ENCODE peak calls at places on chromosomes 4 and X, in five cellular contexts. One of them, this sample, is unnamed.

GRCh38 chrX:153731117-153731844 is 6.6 kb downstream of the ABCD1 start:
- DNase-seq in tibial nerve: peak
- DNase-seq in neural progenitor cell: no peak
- DNase-seq in fibroblast of lung: no peak
- DNase-seq in lower lobe of right lung: no peak
- DNase-seq in this sample: no peak

GRCh38 chr4:52051213-52051614 is at the start of gene SPATA18:
- DNase-seq in tibial nerve: no peak
- DNase-seq in lower lobe of right lung: peak
- DNase-seq in neural progenitor cell: peak
- DNase-seq in fibroblast of lung: no peak
- DNase-seq in this sample: peak

GRCh38 chr4:167234388-167234881 is at the start of gene SPOCK3:
- DNase-seq in neural progenitor cell: peak
- DNase-seq in tibial nerve: no peak
- DNase-seq in lower lobe of right lung: peak
- DNase-seq in fibroblast of lung: peak
- DNase-seq in this sample: peak

GRCh38 chr4:154491731-154492249 is at the start of gene DCHS2:
- DNase-seq in neural progenitor cell: peak
- DNase-seq in tibial nerve: no peak
- DNase-seq in fibroblast of lung: no peak
- DNase-seq in lower lobe of right lung: no peak
- DNase-seq in this sample: no peak

GRCh38 chr4:61443813-61444510 is 243.8 kb downstream of the ADGRL3 start:
- DNase-seq in neural progenitor cell: no peak
- DNase-seq in lower lobe of right lung: no peak
- DNase-seq in fibroblast of lung: peak
- DNase-seq in tibial nerve: no peak
- DNase-seq in this sample: no peak

GRCh38 chrX:135168533-135168932 is 2.7 kb downstream of the CT55 start:
- DNase-seq in tibial nerve: no peak
- DNase-seq in fibroblast of lung: no peak
- DNase-seq in lower lobe of right lung: no peak
- DNase-seq in neural progenitor cell: no peak
- DNase-seq in this sample: no peak

GRCh38 chrX:48864210-48864609 is 28.8 kb upstream of the PCSK1N start:
- DNase-seq in fibroblast of lung: peak
- DNase-seq in tibial nerve: no peak
- DNase-seq in lower lobe of right lung: no peak
- DNase-seq in neural progenitor cell: no peak
- DNase-seq in this sample: no peak

GRCh38 chr4:8353912-8354453 is 84.4 kb downstream of the HTRA3 start:
- DNase-seq in fibroblast of lung: peak
- DNase-seq in tibial nerve: no peak
- DNase-seq in neural progenitor cell: no peak
- DNase-seq in lower lobe of right lung: no peak
- DNase-seq in this sample: no peak

GRCh38 chrX:97109730-97110129 is 226.0 kb downstream of the RPA4 start:
- DNase-seq in tibial nerve: no peak
- DNase-seq in lower lobe of right lung: no peak
- DNase-seq in neural progenitor cell: no peak
- DNase-seq in fibroblast of lung: no peak
- DNase-seq in this sample: no peak

GRCh38 chrX:70464051-70464450 is 19.4 kb downstream of the DLG3 start:
- DNase-seq in lower lobe of right lung: no peak
- DNase-seq in tibial nerve: no peak
- DNase-seq in neural progenitor cell: no peak
- DNase-seq in fibroblast of lung: no peak
- DNase-seq in this sample: no peak

GRCh38 chr4:85825937-85826678 is 351.2 kb downstream of the ARHGAP24 start:
- DNase-seq in tibial nerve: no peak
- DNase-seq in lower lobe of right lung: no peak
- DNase-seq in fibroblast of lung: peak
- DNase-seq in neural progenitor cell: peak
- DNase-seq in this sample: no peak

GRCh38 chrX:69158166-69159040 is 6.8 kb downstream of the PJA1 start:
- DNase-seq in neural progenitor cell: peak
- DNase-seq in fibroblast of lung: peak
- DNase-seq in lower lobe of right lung: no peak
- DNase-seq in tibial nerve: peak
- DNase-seq in this sample: peak

GRCh38 chr4:36388710-36389109 is 107.3 kb downstream of the DTHD1 start:
- DNase-seq in neural progenitor cell: peak
- DNase-seq in tibial nerve: no peak
- DNase-seq in fibroblast of lung: no peak
- DNase-seq in lower lobe of right lung: no peak
- DNase-seq in this sample: no peak

GRCh38 chrX:129522184-129523059 is 868 bp downstream of the SMARCA1 start:
- DNase-seq in lower lobe of right lung: peak
- DNase-seq in neural progenitor cell: peak
- DNase-seq in tibial nerve: peak
- DNase-seq in fibroblast of lung: peak
- DNase-seq in this sample: no peak

GRCh38 chr4:93771640-93772411 is 56.7 kb upstream of the ATOH1 start:
- DNase-seq in tibial nerve: no peak
- DNase-seq in fibroblast of lung: peak
- DNase-seq in lower lobe of right lung: no peak
- DNase-seq in neural progenitor cell: no peak
- DNase-seq in this sample: no peak

GRCh38 chrX:106898462-106898861 is 4.7 kb downstream of the RIPPLY1 start:
- DNase-seq in fibroblast of lung: peak
- DNase-seq in neural progenitor cell: peak
- DNase-seq in lower lobe of right lung: no peak
- DNase-seq in tibial nerve: no peak
- DNase-seq in this sample: peak

GRCh38 chr4:155629183-155629825 is 37.3 kb upstream of the GUCY1A1 start:
- DNase-seq in fibroblast of lung: no peak
- DNase-seq in lower lobe of right lung: no peak
- DNase-seq in neural progenitor cell: no peak
- DNase-seq in tibial nerve: no peak
- DNase-seq in this sample: no peak

GRCh38 chrX:133561251-133561650 is 146.0 kb upstream of the GPC4 start:
- DNase-seq in lower lobe of right lung: no peak
- DNase-seq in neural progenitor cell: no peak
- DNase-seq in tibial nerve: no peak
- DNase-seq in fibroblast of lung: no peak
- DNase-seq in this sample: no peak

GRCh38 chr4:102736636-102737549 is 23.9 kb downstream of the MANBA start:
- DNase-seq in neural progenitor cell: no peak
- DNase-seq in fibroblast of lung: no peak
- DNase-seq in lower lobe of right lung: no peak
- DNase-seq in tibial nerve: no peak
- DNase-seq in this sample: no peak

GRCh38 chr4:153205028-153205648 is 895 bp downstream of the TRIM2 start:
- DNase-seq in fibroblast of lung: no peak
- DNase-seq in tibial nerve: no peak
- DNase-seq in neural progenitor cell: peak
- DNase-seq in lower lobe of right lung: no peak
- DNase-seq in this sample: no peak

GRCh38 chr4:102732678-102733445 is 27.9 kb downstream of the MANBA start:
- DNase-seq in lower lobe of right lung: no peak
- DNase-seq in neural progenitor cell: no peak
- DNase-seq in fibroblast of lung: no peak
- DNase-seq in tibial nerve: no peak
- DNase-seq in this sample: no peak

GRCh38 chr4:114272226-114272625 is 292.8 kb upstream of the ARSJ start:
- DNase-seq in tibial nerve: no peak
- DNase-seq in lower lobe of right lung: no peak
- DNase-seq in fibroblast of lung: peak
- DNase-seq in neural progenitor cell: no peak
- DNase-seq in this sample: peak

GRCh38 chr4:80265571-80266266 is 745 bp upstream of the FGF5 start:
- DNase-seq in lower lobe of right lung: no peak
- DNase-seq in neural progenitor cell: peak
- DNase-seq in fibroblast of lung: peak
- DNase-seq in tibial nerve: no peak
- DNase-seq in this sample: peak

DNA sequence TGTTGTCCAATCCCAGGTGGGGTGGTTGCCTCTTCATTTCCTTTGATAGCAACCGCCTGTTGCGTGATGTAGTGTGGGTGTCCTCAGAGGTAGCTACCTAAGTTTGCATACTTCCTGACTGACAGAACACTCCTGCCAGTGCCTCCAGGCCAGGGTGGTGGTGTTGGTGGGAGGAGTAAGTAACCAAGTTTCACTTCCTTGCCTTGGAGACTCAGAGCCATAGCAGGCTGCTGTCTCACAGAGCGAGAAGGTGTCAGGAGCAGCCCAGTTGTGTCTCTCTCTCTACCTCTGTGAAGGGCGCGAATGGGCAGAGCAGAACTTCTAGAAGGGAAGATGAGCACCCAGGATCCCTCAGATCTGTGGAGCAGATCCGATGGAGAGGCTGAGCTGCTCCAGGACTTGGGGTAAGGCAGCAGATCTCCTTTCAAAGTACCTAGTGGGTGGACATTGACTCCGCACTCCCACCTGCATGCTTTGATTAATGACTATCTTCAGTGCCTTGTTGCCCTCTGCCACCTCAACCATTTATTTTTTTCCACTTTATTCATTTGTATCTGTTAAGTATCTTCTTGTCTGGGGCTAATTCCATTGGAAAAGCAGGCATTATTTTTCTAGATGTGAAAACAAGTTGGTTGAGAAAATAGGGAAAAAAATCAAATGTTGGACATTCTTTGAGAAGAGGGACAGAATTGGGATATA is at the start of gene DAPP1:
- DNase-seq in fibroblast of lung: no peak
- DNase-seq in lower lobe of right lung: peak
- DNase-seq in neural progenitor cell: no peak
- DNase-seq in tibial nerve: peak
- DNase-seq in this sample: peak
- H3K27ac ChIP-seq in fibroblast of lung: no peak
- H3K27ac ChIP-seq in lower lobe of right lung: peak
- H3K27ac ChIP-seq in neural progenitor cell: no peak
- H3K27ac ChIP-seq in tibial nerve: no peak
- H3K27ac ChIP-seq in this sample: peak

GRCh38 chrX:45505214-45505613 is 304.5 kb upstream of the DIPK2B start:
- DNase-seq in neural progenitor cell: no peak
- DNase-seq in tibial nerve: no peak
- DNase-seq in lower lobe of right lung: no peak
- DNase-seq in fibroblast of lung: peak
- DNase-seq in this sample: peak

GRCh38 chrX:45513042-45513441 is 312.4 kb upstream of the DIPK2B start:
- DNase-seq in lower lobe of right lung: no peak
- DNase-seq in neural progenitor cell: peak
- DNase-seq in fibroblast of lung: no peak
- DNase-seq in tibial nerve: no peak
- DNase-seq in this sample: no peak

GRCh38 chrX:45506149-45506768 is 305.6 kb upstream of the DIPK2B start:
- DNase-seq in fibroblast of lung: no peak
- DNase-seq in neural progenitor cell: no peak
- DNase-seq in lower lobe of right lung: no peak
- DNase-seq in tibial nerve: no peak
- DNase-seq in this sample: peak

DNA sequence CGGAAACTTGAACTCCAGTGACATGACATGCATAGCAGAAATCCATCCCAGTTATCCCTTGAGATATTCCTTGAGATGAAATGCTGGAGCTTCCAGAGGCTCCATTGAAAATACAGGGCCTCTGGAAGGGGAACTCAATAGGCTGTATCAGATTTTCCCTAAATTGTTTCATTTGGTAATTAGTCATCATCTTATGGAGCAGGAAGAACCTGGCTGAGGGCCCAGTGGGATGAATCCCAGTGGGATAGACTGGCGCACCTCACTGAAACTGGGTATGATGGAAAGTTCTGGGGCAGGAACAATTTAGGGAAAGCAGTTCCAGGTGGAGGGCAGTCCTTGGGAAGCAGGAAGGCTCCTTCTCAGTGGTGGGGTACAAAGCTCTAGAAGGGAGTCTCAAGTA is 307.8 kb upstream of the DIPK2B start:
- DNase-seq in tibial nerve: no peak
- DNase-seq in neural progenitor cell: no peak
- DNase-seq in fibroblast of lung: no peak
- DNase-seq in lower lobe of right lung: no peak
- DNase-seq in this sample: peak
- H3K27ac ChIP-seq in tibial nerve: peak
- H3K27ac ChIP-seq in neural progenitor cell: no peak
- H3K27ac ChIP-seq in fibroblast of lung: peak
- H3K27ac ChIP-seq in lower lobe of right lung: no peak
- H3K27ac ChIP-seq in this sample: peak

DNA sequence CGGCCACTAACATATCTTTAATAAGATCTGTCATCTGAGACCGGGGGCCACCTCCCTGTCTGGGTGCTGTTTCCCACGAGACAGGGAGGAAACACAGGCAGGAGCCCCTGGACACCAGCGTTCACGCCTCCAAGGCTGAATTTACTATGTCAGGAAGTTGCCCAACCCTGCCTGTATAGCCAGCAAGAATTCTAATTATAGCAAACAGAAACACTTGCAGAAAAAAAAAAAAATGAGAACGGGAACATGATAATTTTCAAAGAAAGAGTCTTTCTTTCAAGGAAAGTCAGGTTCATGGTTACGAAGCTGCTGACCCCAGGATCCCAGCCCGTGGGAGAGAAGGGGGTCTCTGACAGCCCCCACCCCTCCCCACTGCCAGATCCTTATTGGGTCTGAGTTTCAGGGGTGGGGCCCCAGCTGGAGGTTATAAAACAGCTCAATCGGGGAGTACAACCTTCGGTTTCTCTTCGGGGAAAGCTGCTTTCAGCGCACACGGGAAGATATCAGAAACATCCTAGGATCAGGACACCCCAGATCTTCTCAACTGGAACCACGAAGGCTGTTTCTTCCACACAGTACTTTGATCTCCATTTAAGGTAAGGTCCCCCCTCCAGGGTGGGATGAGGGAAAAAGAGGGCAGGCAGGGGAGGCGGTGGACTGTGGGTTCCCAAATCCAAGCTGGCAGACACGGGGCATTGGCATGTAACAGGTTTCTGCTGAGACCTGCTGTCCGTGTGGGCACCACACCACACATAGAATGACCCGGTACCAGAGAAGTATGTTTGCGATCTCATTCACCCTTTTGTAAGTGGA is at the start of gene IL3RA:
- DNase-seq in neural progenitor cell: no peak
- DNase-seq in lower lobe of right lung: peak
- DNase-seq in tibial nerve: peak
- DNase-seq in fibroblast of lung: no peak
- DNase-seq in this sample: no peak
- H3K27ac ChIP-seq in neural progenitor cell: no peak
- H3K27ac ChIP-seq in lower lobe of right lung: peak
- H3K27ac ChIP-seq in tibial nerve: peak
- H3K27ac ChIP-seq in fibroblast of lung: no peak
- H3K27ac ChIP-seq in this sample: no peak

DNA sequence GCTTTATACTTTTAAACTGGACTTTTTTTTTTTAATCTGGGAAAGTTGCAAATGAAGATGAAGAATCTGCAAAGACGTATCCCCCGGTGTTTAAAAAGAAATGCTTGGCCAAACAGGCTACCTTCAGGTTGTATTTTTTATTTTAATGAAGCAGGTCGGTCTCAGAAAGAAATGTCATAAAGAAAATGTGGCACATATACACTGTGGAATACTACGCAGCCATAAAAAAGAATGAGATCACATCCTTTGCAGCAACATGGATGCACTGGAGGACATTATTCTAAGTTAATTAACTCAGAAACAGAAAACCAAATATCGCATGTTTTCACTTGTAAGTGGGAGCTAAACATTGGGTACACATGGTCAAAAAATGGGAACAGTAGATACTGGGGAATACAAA is 123.4 kb downstream of the IRF2 start:
- DNase-seq in fibroblast of lung: no peak
- DNase-seq in lower lobe of right lung: no peak
- DNase-seq in neural progenitor cell: no peak
- DNase-seq in tibial nerve: no peak
- DNase-seq in this sample: no peak
- H3K27ac ChIP-seq in fibroblast of lung: no peak
- H3K27ac ChIP-seq in lower lobe of right lung: no peak
- H3K27ac ChIP-seq in neural progenitor cell: no peak
- H3K27ac ChIP-seq in tibial nerve: no peak
- H3K27ac ChIP-seq in this sample: no peak

GRCh38 chr4:186724048-186724860 is 598 bp upstream of the FAT1 start:
- DNase-seq in lower lobe of right lung: peak
- DNase-seq in tibial nerve: no peak
- DNase-seq in fibroblast of lung: peak
- DNase-seq in neural progenitor cell: peak
- DNase-seq in this sample: no peak
- H3K27ac ChIP-seq in lower lobe of right lung: peak
- H3K27ac ChIP-seq in tibial nerve: peak
- H3K27ac ChIP-seq in fibroblast of lung: peak
- H3K27ac ChIP-seq in neural progenitor cell: peak
- H3K27ac ChIP-seq in this sample: peak

This sample was measured in foreskin keratinocyte.